ENCODE peak calls at places on chromosomes 11 and 22, in four cellular contexts. U is HCT116, B is Panc1, C is HepG2. H is an unnamed sample.

GRCh38 chr11:116648229-116649174 is 124.3 kb downstream of the BUD13 start:
- DNase-seq in B (no peak), U (no peak), C (no peak), H (no peak)

GRCh38 chr11:86980397-86980796 is 25.2 kb upstream of the FZD4 start:
- DNase-seq in B (no peak), U (no peak), C (no peak), H (no peak)

GRCh38 chr11:102314784-102315183 is 2.5 kb upstream of the BIRC3 start:
- DNase-seq in U (no peak), C (no peak), B (no peak), H (no peak)

GRCh38 chr11:130585545-130585944 is 137.1 kb downstream of the ADAMTS15 start:
- DNase-seq in U (no peak), C (no peak), B (no peak), H (no peak)

GRCh38 chr11:106888386-106888785 is 129.9 kb downstream of the GUCY1A2 start:
- DNase-seq in B (no peak), U (no peak), C (no peak), H (no peak)

GRCh38 chr22:20904008-20904979 is 12.9 kb upstream of the CRKL start:
- DNase-seq in C (peak; percentile 67), B (peak; percentile 83), U (peak; percentile 22), H (peak; percentile 48)

GRCh38 chr11:120324932-120325810 is at the start of gene TLCD5:
- DNase-seq in C (peak; percentile 53), U (peak; percentile 54), B (no peak), H (peak; percentile 71)

GRCh38 chr22:23530106-23530505 is 50.0 kb downstream of the IGLL1 start:
- DNase-seq in C (no peak), B (no peak), U (no peak), H (no peak)

GRCh38 chr11:134377876-134378275 is 34.2 kb downstream of the B3GAT1 start:
- DNase-seq in C (no peak), U (no peak), B (no peak), H (no peak)

GRCh38 chr22:35742342-35743100 is 24.8 kb downstream of the APOL5 start:
- DNase-seq in C (no peak), U (peak; percentile 73), B (no peak), H (peak; percentile 73)

GRCh38 chr11:61650781-61651571 is 29.2 kb upstream of the DAGLA start:
- DNase-seq in B (no peak), C (no peak), U (no peak), H (peak; percentile 63)

GRCh38 chr11:1876361-1877063 is 15.2 kb downstream of the PRR33 start:
- DNase-seq in C (peak; percentile 27), U (no peak), B (no peak), H (peak; percentile 73)
- TF ChIP-seq TCF7L2 in C (no peak), U (no peak), B (no peak), H (no peak)

DNA sequence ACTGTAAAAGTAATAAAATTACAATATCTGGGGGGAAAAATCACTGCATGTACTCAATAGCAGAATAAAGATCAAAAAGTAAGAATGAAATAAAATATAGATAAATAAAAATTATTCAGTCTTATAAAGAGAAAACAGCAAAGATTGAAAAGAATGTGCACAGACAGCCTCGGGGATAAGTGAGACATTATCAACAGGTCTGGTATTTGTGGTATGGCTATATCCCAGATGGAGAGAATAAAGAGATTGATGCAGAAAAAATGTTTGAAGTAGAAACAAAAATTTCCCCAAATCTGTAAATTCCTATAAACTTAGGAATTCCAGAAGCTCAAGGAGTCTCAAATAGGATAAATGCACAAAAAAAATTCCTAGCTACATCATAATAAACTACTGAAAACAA is 74.5 kb upstream of the LUZP2 start:
- DNase-seq in B (no peak), U (no peak), C (no peak), H (no peak)
- TF ChIP-seq TCF7L2 in B (no peak), U (no peak), C (no peak), H (no peak)

GRCh38 chr11:109612481-109612880 is 190.5 kb downstream of the C11orf87 start:
- DNase-seq in B (no peak), C (no peak), U (no peak), H (no peak)
- TF ChIP-seq TCF7L2 in B (no peak), C (no peak), U (no peak), H (no peak)

GRCh38 chr22:19810381-19811141 is 44.1 kb downstream of the GNB1L start:
- DNase-seq in B (no peak), U (no peak), C (no peak), H (no peak)
- TF ChIP-seq TCF7L2 in B (no peak), U (no peak), C (no peak), H (no peak)

GRCh38 chr22:17235861-17236260 is 16.6 kb upstream of the ADA2 start:
- DNase-seq in C (no peak), U (no peak), B (no peak), H (no peak)
- TF ChIP-seq TCF7L2 in C (no peak), U (no peak), B (no peak), H (no peak)

GRCh38 chr22:28560005-28560742 is 119.5 kb downstream of the TTC28 start:
- DNase-seq in C (no peak), U (no peak), B (no peak), H (peak; percentile 78)
- TF ChIP-seq TCF7L2 in C (no peak), U (no peak), B (no peak), H (no peak)

GRCh38 chr11:122309262-122309925 is 193.4 kb upstream of the BLID start:
- DNase-seq in C (no peak), U (no peak), B (no peak), H (no peak)
- TF ChIP-seq TCF7L2 in C (no peak), U (no peak), B (no peak), H (no peak)

H was measured in K562.